ENCODE peak calls at places on chromosomes 3 and 15, in six cellular contexts. A is ovary, G is aorta, X is GM23248, Z is adrenal gland, C is dorsolateral prefrontal cortex. Q is an unnamed sample.

GRCh38 chr3:61247191-61247590 is 4.1 kb downstream of the FHIT start:
- DNase-seq in A (no peak), G (no peak), X (no peak), Z (peak; percentile 81), C (no peak), Q (no peak)

GRCh38 chr3:45659661-45660566 is 29.3 kb upstream of the SACM1L start:
- DNase-seq in A (peak; percentile 81), G (peak; percentile 75), X (peak; percentile 84), Z (peak; percentile 75), C (peak; percentile 80), Q (peak; percentile 39)

GRCh38 chr3:134487406-134487805 is 1.5 kb downstream of the CEP63 start:
- DNase-seq in A (no peak), G (no peak), X (no peak), Z (no peak), C (no peak), Q (no peak)

GRCh38 chr3:72750405-72750922 is 97.8 kb downstream of the SHQ1 start:
- DNase-seq in A (no peak), G (no peak), X (no peak), Z (no peak), C (no peak), Q (no peak)

GRCh38 chr15:80265021-80265420 is 13.0 kb upstream of the CTXND1 start:
- DNase-seq in A (no peak), G (no peak), X (peak; percentile 64), Z (no peak), C (peak; percentile 62), Q (no peak)

GRCh38 chr3:12967751-12968209 is 105.4 kb downstream of the IQSEC1 start:
- DNase-seq in A (peak; percentile 92), G (peak; percentile 94), X (peak; percentile 96), Z (peak; percentile 94), C (peak; percentile 75), Q (peak; percentile 81)

GRCh38 chr15:31485431-31485830 is 158.8 kb downstream of the KLF13 start:
- DNase-seq in A (no peak), G (no peak), X (no peak), Z (no peak), C (no peak), Q (no peak)

GRCh38 chr3:195245531-195245951 is 25.4 kb downstream of the XXYLT1 start:
- DNase-seq in A (peak; percentile 15), G (no peak), X (no peak), Z (no peak), C (peak; percentile 5), Q (no peak)

GRCh38 chr15:84749111-84749991 is 959 bp downstream of the ZNF592 start:
- DNase-seq in A (peak; percentile 41), G (no peak), X (peak; percentile 63), Z (peak; percentile 71), C (no peak), Q (peak; percentile 40)

GRCh38 chr15:70505971-70506887 is 257.1 kb downstream of the UACA start:
- DNase-seq in A (no peak), G (peak; percentile 59), X (no peak), Z (no peak), C (no peak), Q (no peak)

GRCh38 chr15:32716960-32717289 is 879 bp upstream of the GREM1 start:
- DNase-seq in A (no peak), G (no peak), X (no peak), Z (no peak), C (no peak), Q (no peak)

GRCh38 chr3:54432975-54433374 is 310.6 kb downstream of the CACNA2D3 start:
- DNase-seq in A (no peak), G (no peak), X (no peak), Z (no peak), C (no peak), Q (no peak)

GRCh38 chr15:71784719-71785118 is 25.6 kb upstream of the NR2E3 start:
- DNase-seq in A (no peak), G (no peak), X (no peak), Z (no peak), C (no peak), Q (no peak)

GRCh38 chr15:70342141-70342540 is 244.4 kb upstream of the TLE3 start:
- DNase-seq in A (no peak), G (peak; percentile 44), X (no peak), Z (no peak), C (no peak), Q (no peak)

GRCh38 chr3:52533623-52534280 is at the start of gene NT5DC2:
- DNase-seq in A (peak; percentile 76), G (peak; percentile 79), X (peak; percentile 89), Z (peak; percentile 62), C (no peak), Q (no peak)

DNA sequence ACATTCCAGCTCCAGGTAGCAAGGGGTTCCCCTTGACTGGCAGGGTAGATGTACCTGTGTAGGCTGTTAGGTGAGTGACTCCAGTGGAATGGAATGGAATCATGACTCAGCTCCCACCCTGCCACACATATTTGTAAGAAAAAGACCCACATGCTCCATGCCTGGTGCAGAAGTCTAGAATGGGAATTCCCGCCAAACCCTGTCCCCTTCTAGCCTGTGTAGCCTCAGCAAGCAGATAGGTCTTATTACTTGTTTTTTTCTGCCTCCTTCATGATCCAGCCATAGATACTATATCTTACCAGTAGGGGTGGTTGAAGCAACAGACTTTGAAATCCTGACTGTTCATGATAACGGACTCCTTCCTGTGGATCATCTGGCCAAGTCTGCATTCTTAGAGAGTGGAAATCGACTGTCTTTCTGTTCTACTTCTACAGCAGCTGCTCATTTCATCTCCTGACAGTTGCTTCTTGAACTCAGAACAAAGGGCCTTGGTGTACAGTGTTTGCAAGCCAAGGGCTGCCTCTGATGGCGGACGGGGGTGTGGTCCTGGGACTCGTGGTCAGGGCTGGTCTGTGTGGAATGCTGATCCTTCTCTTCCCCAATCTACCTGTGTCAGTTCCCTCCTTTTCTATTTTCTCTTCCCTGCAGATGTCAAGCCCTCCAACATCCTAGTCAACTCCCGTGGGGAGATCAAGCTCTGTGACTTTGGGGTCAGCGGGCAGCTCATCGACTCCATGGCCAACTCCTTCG is 16.3 kb downstream of the SNAPC5 start:
- DNase-seq in A (no peak), G (no peak), X (no peak), Z (no peak), C (no peak), Q (no peak)
- H3K27ac ChIP-seq in A (no peak overlapping the region), G (no peak overlapping the region), X (no peak overlapping the region), Z (no peak overlapping the region), C (no peak overlapping the region), Q (no peak overlapping the region)

DNA sequence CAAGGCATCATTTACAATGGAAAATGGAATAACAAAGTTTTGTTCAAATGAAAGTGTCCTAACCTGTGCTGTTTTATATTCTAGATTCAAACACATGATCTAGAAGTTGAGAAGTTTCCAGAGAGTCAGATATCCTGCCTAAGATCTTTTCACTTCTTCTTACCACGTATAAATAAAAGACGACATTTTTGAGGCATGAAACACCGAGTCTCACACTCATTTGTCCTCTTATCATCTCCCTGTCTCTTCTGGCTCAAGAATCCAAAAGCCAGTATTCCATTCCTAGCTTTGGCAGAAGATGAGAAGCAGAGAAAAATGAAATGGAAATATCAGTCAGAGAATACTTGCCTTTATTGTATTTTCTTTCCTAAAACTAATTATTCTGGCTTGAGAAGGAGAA is 738.6 kb upstream of the NR2F2 start:
- DNase-seq in A (no peak), G (no peak), X (no peak), Z (no peak), C (no peak), Q (no peak)
- H3K27ac ChIP-seq in A (no peak overlapping the region), G (no peak overlapping the region), X (no peak overlapping the region), Z (no peak overlapping the region), C (no peak overlapping the region), Q (no peak overlapping the region)

DNA sequence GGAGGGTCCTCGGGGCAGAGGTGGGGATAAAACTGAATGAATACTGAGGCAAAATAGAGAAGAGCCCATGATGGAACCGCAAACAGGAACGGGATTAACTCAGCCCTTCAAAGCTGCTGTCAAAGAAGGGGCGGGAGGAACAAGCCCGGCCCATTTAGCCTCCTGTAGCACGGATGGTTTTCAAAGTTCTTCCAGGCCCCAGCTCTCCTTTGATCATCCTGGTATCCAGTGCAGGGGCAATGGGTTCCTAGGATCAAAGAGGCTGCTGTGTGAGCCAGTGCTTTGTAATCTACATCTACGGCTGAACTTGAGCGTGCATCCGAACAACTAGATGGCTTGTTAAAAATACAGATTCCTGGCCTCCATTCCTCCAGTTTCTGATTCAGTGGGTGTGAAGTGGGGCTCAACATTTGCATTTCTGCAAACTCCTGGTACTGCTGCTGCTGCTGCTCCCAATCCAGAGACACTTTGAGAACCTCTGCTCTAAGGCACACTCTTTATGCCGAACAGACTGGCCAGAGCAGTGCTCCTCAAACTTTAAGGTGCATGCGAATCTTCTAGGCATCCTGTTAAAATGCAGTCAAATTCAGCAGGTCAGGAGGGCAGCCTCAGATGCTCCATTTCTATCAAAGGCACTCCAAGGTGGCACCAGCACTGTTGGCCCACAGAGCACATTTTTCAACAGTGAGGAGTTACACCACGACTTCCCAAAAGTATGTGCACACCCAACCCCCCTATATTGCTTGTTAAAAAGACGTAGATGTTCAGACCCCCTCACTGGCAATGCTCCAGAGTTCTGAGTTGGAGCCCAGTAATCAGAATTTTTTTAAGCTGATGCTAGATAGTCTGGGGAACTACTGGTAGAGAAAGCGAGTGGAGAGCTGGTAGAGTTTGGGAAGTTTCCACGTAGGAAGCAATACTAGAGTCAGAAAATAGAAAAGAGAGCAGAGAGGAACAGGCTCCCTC is 5.6 kb downstream of the GALNT15 start:
- DNase-seq in A (no peak), G (no peak), X (peak; percentile 87), Z (no peak), C (no peak), Q (no peak)
- H3K27ac ChIP-seq in A (no peak overlapping the region), G (no peak overlapping the region), X (peak overlapping the region; percentile 72), Z (no peak overlapping the region), C (peak overlapping the region; percentile 61), Q (peak overlapping the region; percentile 31)

GRCh38 chr15:39474657-39475056 is 106.2 kb upstream of the THBS1 start:
- DNase-seq in A (no peak), G (no peak), X (no peak), Z (no peak), C (no peak), Q (no peak)

GRCh38 chr15:39468828-39469227 is 112.1 kb upstream of the THBS1 start:
- DNase-seq in A (no peak), G (no peak), X (no peak), Z (no peak), C (no peak), Q (no peak)

GRCh38 chr15:39471791-39472190 is 109.1 kb upstream of the THBS1 start:
- DNase-seq in A (no peak), G (no peak), X (peak; percentile 29), Z (no peak), C (no peak), Q (no peak)

GRCh38 chr15:39468341-39468740 is 112.5 kb upstream of the THBS1 start:
- DNase-seq in A (no peak), G (peak; percentile 49), X (no peak), Z (peak; percentile 38), C (no peak), Q (no peak)

DNA sequence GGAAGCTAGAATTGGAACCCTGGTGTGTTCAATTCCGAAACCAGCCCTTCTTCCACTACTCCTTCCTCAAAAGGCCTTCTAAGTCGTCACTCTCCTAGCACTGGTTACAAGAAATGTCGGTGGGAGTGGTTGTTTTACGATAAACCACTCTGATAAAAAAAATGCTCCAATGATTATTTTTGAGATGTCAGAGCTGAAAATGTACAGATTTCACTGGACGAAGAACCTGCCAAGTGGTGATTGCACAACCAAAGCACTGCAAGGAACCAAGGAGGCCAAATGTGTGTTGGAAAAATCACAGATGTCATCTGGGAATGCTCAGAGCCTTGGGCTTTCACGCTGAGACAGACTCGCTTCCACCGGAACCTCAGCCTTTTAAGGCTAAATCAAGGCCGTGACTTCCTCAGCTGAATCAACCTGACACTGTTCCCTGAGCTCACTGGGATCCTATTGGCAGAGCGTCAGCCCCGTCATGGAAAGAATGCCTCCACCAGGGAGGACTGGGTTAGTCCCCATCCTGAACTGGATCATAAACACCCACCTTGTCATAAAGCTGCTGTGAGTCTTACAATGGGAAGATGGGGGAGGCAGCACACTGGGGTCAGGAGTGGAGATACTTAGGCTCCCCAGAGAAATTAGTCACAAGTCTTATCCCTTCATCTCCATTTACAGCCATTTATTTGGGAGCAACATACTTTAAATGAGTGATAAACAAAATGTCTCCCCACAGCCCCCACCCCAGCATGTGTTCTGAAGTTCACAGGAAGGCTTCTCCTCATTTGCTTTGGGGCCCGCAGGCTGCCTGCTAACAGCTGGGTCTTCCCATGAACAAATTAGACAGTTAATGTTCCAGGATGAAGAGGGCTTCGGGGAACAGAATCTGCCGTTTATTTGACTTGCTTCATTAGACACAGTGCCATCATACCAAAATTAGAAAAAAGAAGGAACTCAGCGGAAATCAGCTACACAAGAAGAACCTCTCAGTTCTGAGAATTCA is 107.9 kb upstream of the THBS1 start:
- DNase-seq in A (peak; percentile 87), G (peak; percentile 90), X (peak; percentile 97), Z (peak; percentile 72), C (no peak), Q (no peak)
- H3K27ac ChIP-seq in A (peak overlapping the region; percentile 43), G (no peak overlapping the region), X (peak overlapping the region; percentile 93), Z (peak overlapping the region; percentile 87), C (peak overlapping the region; percentile 22), Q (no peak overlapping the region)

Q was measured in substantia nigra.